ENCODE peak calls at places on chromosomes 4 and X, in eight cellular contexts. K is head of caudate nucleus, E is GM06990, R is NCI-H460, L is AG09309, J is cerebellar cortex, Y is body of pancreas, U is EH. O is an unnamed sample.

GRCh38 chr4:109077486-109077885 is 225.0 kb downstream of the COL25A1 start:
- DNase-seq in K (no peak), E (no peak), R (no peak), L (no peak), J (no peak), Y (no peak), U (peak; percentile 15), O (no peak)

GRCh38 chrX:105821471-105822081 is 763 bp upstream of the NRK start:
- DNase-seq in K (no peak), E (no peak), R (no peak), L (no peak), J (no peak), Y (peak; percentile 16), U (no peak), O (no peak)

GRCh38 chrX:45404206-45404605 is 203.5 kb upstream of the DIPK2B start:
- DNase-seq in K (no peak), E (no peak), R (no peak), L (no peak), J (no peak), Y (no peak), U (no peak), O (no peak)

GRCh38 chr4:183287677-183288076 is 32.4 kb downstream of the CLDN22 start:
- DNase-seq in K (no peak), E (no peak), R (no peak), L (no peak), J (no peak), Y (no peak), U (no peak), O (no peak)

GRCh38 chrX:101550362-101550761 is at the start of gene ARMCX1:
- DNase-seq in K (peak; percentile 71), E (peak; percentile 1), R (no peak), L (peak; percentile 20), J (peak; percentile 74), Y (peak; percentile 52), U (peak; percentile 84), O (no peak)

GRCh38 chr4:174222266-174222872 is 61.1 kb downstream of the FBXO8 start:
- DNase-seq in K (no peak), E (no peak), R (peak; percentile 21), L (no peak), J (peak; percentile 16), Y (no peak), U (peak; percentile 37), O (no peak)

GRCh38 chr4:124191329-124191728 is 521.2 kb downstream of the ANKRD50 start:
- DNase-seq in K (no peak), E (no peak), R (no peak), L (no peak), J (no peak), Y (no peak), U (no peak), O (no peak)

GRCh38 chrX:139762400-139763183 is 54.6 kb upstream of the MCF2 start:
- DNase-seq in K (no peak), E (no peak), R (no peak), L (no peak), J (no peak), Y (peak; percentile 44), U (no peak), O (no peak)

GRCh38 chr4:185256444-185256843 is 47.0 kb downstream of the SNX25 start:
- DNase-seq in K (no peak), E (no peak), R (no peak), L (no peak), J (no peak), Y (no peak), U (peak; percentile 67), O (no peak)

GRCh38 chr4:147287588-147287890 is 193.4 kb upstream of the EDNRA start:
- DNase-seq in K (no peak), E (no peak), R (no peak), L (no peak), J (no peak), Y (no peak), U (no peak), O (no peak)

GRCh38 chr4:42149004-42149403 is 3.5 kb downstream of the BEND4 start:
- DNase-seq in K (no peak), E (peak; percentile 8), R (no peak), L (no peak), J (no peak), Y (no peak), U (no peak), O (no peak)

GRCh38 chr4:40419231-40419912 is 84.2 kb downstream of the CHRNA9 start:
- DNase-seq in K (no peak), E (no peak), R (no peak), L (no peak), J (no peak), Y (no peak), U (no peak), O (no peak)

GRCh38 chr4:6293097-6293445 is 23.4 kb downstream of the WFS1 start:
- DNase-seq in K (no peak), E (no peak), R (no peak), L (no peak), J (no peak), Y (no peak), U (no peak), O (no peak)

GRCh38 chr4:1033840-1034551 is 22.6 kb downstream of the FGFRL1 start:
- DNase-seq in K (peak; percentile 64), E (no peak), R (no peak), L (no peak), J (no peak), Y (no peak), U (peak; percentile 70), O (no peak)

O was measured in AG04449.